ENCODE peak calls at places on chromosomes 11 and 22, in four cellular contexts. Z is nucleus accumbens, T is HT-29, E is hepatocyte. P is an unnamed sample.

GRCh38 chr11:73313652-73314051 is 5.6 kb downstream of the ARHGEF17 start:
- DNase-seq in Z (no peak), T (no peak), E (no peak), P (no peak)

GRCh38 chr22:46346680-46347405 is 11.3 kb downstream of the TRMU start:
- DNase-seq in Z (no peak), T (no peak), E (no peak), P (no peak)

GRCh38 chr11:71283960-71284359 is 31.6 kb upstream of the SHANK2 start:
- DNase-seq in Z (no peak), T (peak), E (peak), P (no peak)

GRCh38 chr22:40024201-40025061 is 29.7 kb downstream of the FAM83F start:
- DNase-seq in Z (peak), T (peak), E (peak), P (peak)

GRCh38 chr22:46054091-46054877 is 77.3 kb upstream of the WNT7B start:
- DNase-seq in Z (no peak), T (peak), E (no peak), P (peak)

GRCh38 chr22:20444325-20444724 is 6.7 kb upstream of the SCARF2 start:
- DNase-seq in Z (no peak), T (no peak), E (no peak), P (no peak)

GRCh38 chr11:2792376-2793250 is 92.8 kb upstream of the KCNQ1OT1 start:
- DNase-seq in Z (no peak), T (no peak), E (no peak), P (no peak)

GRCh38 chr11:1740786-1741530 is 9.4 kb downstream of the IFITM10 start:
- DNase-seq in Z (no peak), T (no peak), E (no peak), P (no peak)

GRCh38 chr22:46604306-46604690 is 15.9 kb upstream of the GRAMD4 start:
- DNase-seq in Z (no peak), T (no peak), E (no peak), P (peak)

GRCh38 chr22:39932918-39933649 is 27.1 kb upstream of the TMA7B start:
- DNase-seq in Z (no peak), T (peak), E (peak), P (no peak)

GRCh38 chr11:11211888-11212287 is 141.2 kb downstream of the CSNK2A3 start:
- DNase-seq in Z (no peak), T (no peak), E (no peak), P (no peak)

GRCh38 chr11:83773950-83774880 is 488.0 kb upstream of the CCDC90B start:
- DNase-seq in Z (no peak), T (no peak), E (peak), P (no peak)

GRCh38 chr11:57180141-57180561 is 1.6 kb upstream of the LRRC55 start:
- DNase-seq in Z (no peak), T (no peak), E (no peak), P (no peak)

GRCh38 chr11:119417726-119418540 is 5.0 kb downstream of the THY1 start:
- DNase-seq in Z (no peak), T (no peak), E (peak), P (no peak)

GRCh38 chr22:38240734-38241252 is 32.0 kb downstream of the TMEM184B start:
- DNase-seq in Z (peak), T (peak), E (peak), P (peak)

GRCh38 chr22:23169032-23169384 is 11.3 kb upstream of the BCR start:
- DNase-seq in Z (no peak), T (no peak), E (no peak), P (no peak)

GRCh38 chr22:27613099-27614089 is 188.2 kb downstream of the MN1 start:
- DNase-seq in Z (no peak), T (no peak), E (no peak), P (no peak)

GRCh38 chr11:35617687-35618496 is at the start of gene FJX1:
- DNase-seq in Z (no peak), T (peak), E (peak), P (peak)

P was measured in pons.